ENCODE peak calls at places on chromosome 4, in nine cellular contexts. Y is fibroblast of the conjunctiva; P is T47D; A is CD4-positive, alpha-beta T cell; N is globus pallidus; J is stimulated activated CD8-positive, alpha-beta memory T cell treated with anti-CD3 and anti-CD28 coated beads, Interleukin-12 subunit alpha, Interleukin-12 subunit beta, amount 100 ng/mL, for 4 hours; Z is H7; M is naive thymus-derived CD4-positive, alpha-beta T cell; B is breast epithelium. D is an unnamed sample.
A peak's percentile ranks its signal among the peaks of the same experiment; 100 is the strongest.

GRCh38 chr4:123409301-123409700 is 12.7 kb downstream of the SPRY1 start:
- DNase-seq in M (no peak), B (no peak), J (no peak), Z (no peak), Y (no peak), N (no peak), A (no peak), P (no peak), D (no peak)

GRCh38 chr4:55635760-55636621 is at the start of gene NMU:
- DNase-seq in N (no peak), Z (peak; percentile 77), M (no peak), J (no peak), P (peak; percentile 82), A (no peak), B (no peak), Y (no peak), D (no peak)

GRCh38 chr4:105620640-105621323 is 68.4 kb downstream of the ARHGEF38 start:
- DNase-seq in J (no peak), N (no peak), P (no peak), A (no peak), Z (no peak), M (no peak), Y (no peak), B (no peak), D (no peak)

GRCh38 chr4:3484057-3484973 is 21.2 kb downstream of the DOK7 start:
- DNase-seq in Z (no peak), P (peak; percentile 74), M (no peak), J (no peak), A (no peak), Y (no peak), N (no peak), B (peak; percentile 67), D (no peak)

GRCh38 chr4:168536448-168536847 is 39.6 kb downstream of the PALLD start:
- DNase-seq in M (no peak), Y (no peak), P (no peak), B (no peak), N (no peak), A (no peak), J (no peak), Z (no peak), D (no peak)

GRCh38 chr4:162952232-162952631 is 214.5 kb downstream of the NAF1 start:
- DNase-seq in B (no peak), A (no peak), M (no peak), Y (no peak), Z (no peak), P (peak; percentile 5), J (no peak), N (no peak), D (no peak)

GRCh38 chr4:158055668-158056067 is 117.2 kb downstream of the GASK1B start:
- DNase-seq in M (no peak), N (no peak), A (no peak), B (no peak), J (no peak), Y (no peak), Z (no peak), P (no peak), D (no peak)

GRCh38 chr4:124061413-124061812 is 651.1 kb downstream of the ANKRD50 start:
- DNase-seq in Z (no peak), J (no peak), A (no peak), N (no peak), Y (peak; percentile 65), P (no peak), M (no peak), B (no peak), D (no peak)

GRCh38 chr4:150366487-150366999 is 215.4 kb upstream of the MAB21L2 start:
- DNase-seq in A (no peak), N (peak; percentile 5), Z (peak; percentile 39), B (no peak), Y (no peak), P (no peak), M (no peak), J (no peak), D (no peak)

GRCh38 chr4:70844180-70844579 is 4.5 kb upstream of the GRSF1 start:
- DNase-seq in B (no peak), N (no peak), P (no peak), Z (no peak), A (no peak), J (no peak), Y (no peak), M (no peak), D (no peak)

GRCh38 chr4:89598602-89599001 is 238.4 kb downstream of the SNCA start:
- DNase-seq in M (no peak), A (no peak), J (no peak), P (peak; percentile 29), Y (peak; percentile 8), B (no peak), N (no peak), Z (peak; percentile 22), D (no peak)

GRCh38 chr4:83109480-83110221 is 4.9 kb downstream of the PLAC8 start:
- DNase-seq in M (peak; percentile 30), J (no peak), Y (no peak), A (no peak), P (peak; percentile 28), N (no peak), B (no peak), Z (peak; percentile 81), D (peak; percentile 49)

GRCh38 chr4:2932951-2933565 is 30.1 kb downstream of the NOP14 start:
- DNase-seq in J (no peak), M (no peak), N (no peak), A (no peak), Z (peak; percentile 53), P (no peak), B (peak; percentile 53), Y (no peak), D (no peak)

GRCh38 chr4:139625487-139625886 is 40.1 kb upstream of the MGST2 start:
- DNase-seq in B (no peak), Z (no peak), J (no peak), Y (no peak), N (no peak), M (no peak), A (no peak), P (no peak), D (no peak)

GRCh38 chr4:24042094-24042493 is 152.2 kb upstream of the PPARGC1A start:
- DNase-seq in N (no peak), M (no peak), J (no peak), P (no peak), Y (peak; percentile 95), A (no peak), Z (no peak), B (no peak), D (no peak)

GRCh38 chr4:57425610-57426009 is 315.4 kb upstream of the IGFBP7 start:
- DNase-seq in Z (no peak), P (no peak), Y (no peak), B (no peak), N (no peak), M (no peak), A (no peak), J (no peak), D (no peak)

GRCh38 chr4:17773125-17773698 is 8.2 kb downstream of the FAM184B start:
- DNase-seq in N (no peak), J (no peak), Z (no peak), M (no peak), P (no peak), B (no peak), A (no peak), Y (no peak), D (no peak)

GRCh38 chr4:167578906-167579305 is 344.6 kb upstream of the SPOCK3 start:
- DNase-seq in B (no peak), Z (no peak), N (no peak), A (no peak), Y (no peak), J (no peak), M (no peak), P (peak; percentile 17), D (no peak)

GRCh38 chr4:136495076-136495475 is 1037.2 kb downstream of the PCDH18 start:
- DNase-seq in N (peak; percentile 13), A (no peak), Y (no peak), B (no peak), J (no peak), P (no peak), Z (no peak), M (no peak), D (no peak)

GRCh38 chr4:77202491-77202890 is 45.5 kb downstream of the CCNG2 start:
- DNase-seq in Y (no peak), N (no peak), Z (no peak), P (no peak), M (no peak), J (no peak), A (no peak), B (no peak), D (no peak)

GRCh38 chr4:181950372-181951127 is 292.7 kb upstream of the TENM3 start:
- DNase-seq in N (no peak), J (no peak), Z (no peak), B (no peak), A (no peak), P (no peak), Y (no peak), M (no peak), D (no peak)

GRCh38 chr4:29927895-29928294 is 792.3 kb upstream of the PCDH7 start:
- DNase-seq in M (no peak), J (no peak), B (no peak), P (peak; percentile 5), Y (no peak), Z (no peak), A (no peak), N (peak; percentile 19), D (no peak)

GRCh38 chr4:166165829-166166420 is 292.9 kb downstream of the TLL1 start:
- DNase-seq in P (peak; percentile 78), B (no peak), A (no peak), J (no peak), M (peak; percentile 13), N (peak; percentile 74), Y (peak; percentile 70), Z (peak; percentile 3), D (peak; percentile 61)

GRCh38 chr4:22874334-22874912 is 181.7 kb downstream of the GBA3 start:
- DNase-seq in J (no peak), B (no peak), M (no peak), A (no peak), P (peak; percentile 46), Z (no peak), Y (no peak), N (no peak), D (no peak)

GRCh38 chr4:118783887-118784286 is 52.0 kb downstream of the SEC24D start:
- DNase-seq in Y (no peak), J (no peak), P (no peak), N (no peak), M (no peak), A (no peak), Z (no peak), B (no peak), D (no peak)

GRCh38 chr4:1192091-1192492 is 19.7 kb upstream of the SPON2 start:
- DNase-seq in B (peak; percentile 83), Y (peak; percentile 96), P (peak; percentile 78), N (peak; percentile 93), J (no peak), Z (no peak), A (no peak), M (no peak), D (no peak)

GRCh38 chr4:752196-752861 is 46.7 kb downstream of the PCGF3 start:
- DNase-seq in Y (no peak), B (no peak), M (no peak), Z (no peak), N (no peak), J (no peak), A (no peak), P (no peak), D (no peak)

GRCh38 chr4:15354790-15355418 is 72.9 kb upstream of the C1QTNF7 start:
- DNase-seq in A (no peak), Y (no peak), Z (no peak), J (no peak), N (no peak), P (no peak), M (no peak), B (no peak), D (no peak)

GRCh38 chr4:53633608-53634007 is 42.3 kb upstream of the LNX1 start:
- DNase-seq in Y (no peak), M (no peak), P (no peak), N (no peak), Z (no peak), B (no peak), J (no peak), A (no peak), D (no peak)

GRCh38 chr4:53313510-53313909 is 52.4 kb downstream of the SCFD2 start:
- DNase-seq in Z (peak; percentile 57), Y (peak; percentile 48), J (no peak), N (peak; percentile 71), A (no peak), B (no peak), M (no peak), P (peak; percentile 68), D (no peak)

GRCh38 chr4:89788243-89789072 is 48.5 kb downstream of the SNCA start:
- DNase-seq in P (no peak), J (no peak), Z (no peak), Y (no peak), M (no peak), N (no peak), B (no peak), A (no peak), D (no peak)